ENCODE peak calls at places on chromosome 18, in six cellular contexts. V, A, E, B, M and G are unnamed samples.
A peak's percentile ranks its signal among the peaks of the same experiment; 100 is the strongest.

GRCh38 chr18:35096677-35097011 is 55.4 kb downstream of the MAPRE2 start:
- DNase-seq in V (no peak), A (no peak), E (no peak), B (no peak), M (no peak), G (no peak)

GRCh38 chr18:34494359-34494696 is 215.8 kb upstream of the DTNA start:
- DNase-seq in V (no peak), A (no peak), E (peak; percentile 5), B (no peak), M (no peak), G (no peak)

GRCh38 chr18:2410688-2411087 is 160.6 kb downstream of the METTL4 start:
- DNase-seq in V (peak; percentile 93), A (no peak), E (no peak), B (no peak), M (no peak), G (peak; percentile 27)

GRCh38 chr18:741931-742512 is 29.6 kb upstream of the ENOSF1 start:
- DNase-seq in V (peak; percentile 61), A (no peak), E (peak; percentile 36), B (no peak), M (no peak), G (peak; percentile 47)

GRCh38 chr18:10318686-10318960 is 135.8 kb upstream of the APCDD1 start:
- DNase-seq in V (no peak), A (no peak), E (no peak), B (no peak), M (no peak), G (no peak)

GRCh38 chr18:13726972-13727331 is 479 bp downstream of the RNMT start:
- DNase-seq in V (peak; percentile 66), A (peak; percentile 56), E (peak; percentile 75), B (no peak), M (no peak), G (peak; percentile 42)

GRCh38 chr18:79534356-79534755 is 138.6 kb downstream of the NFATC1 start:
- DNase-seq in V (no peak), A (no peak), E (no peak), B (no peak), M (no peak), G (no peak)

GRCh38 chr18:43570593-43570992 is 293.3 kb upstream of the SYT4 start:
- DNase-seq in V (no peak), A (no peak), E (no peak), B (no peak), M (no peak), G (no peak)

GRCh38 chr18:58186258-58186948 is 142.4 kb downstream of the NEDD4L start:
- DNase-seq in V (peak; percentile 74), A (no peak), E (peak; percentile 45), B (no peak), M (no peak), G (no peak)

GRCh38 chr18:76348267-76349066 is 146.6 kb downstream of the ZNF516 start:
- DNase-seq in V (no peak), A (no peak), E (no peak), B (no peak), M (no peak), G (no peak)

GRCh38 chr18:12579775-12580174 is 78.1 kb downstream of the SPIRE1 start:
- DNase-seq in V (no peak), A (no peak), E (no peak), B (no peak), M (no peak), G (no peak)

GRCh38 chr18:76613058-76613457 is 118.0 kb upstream of the ZNF516 start:
- DNase-seq in V (no peak), A (no peak), E (no peak), B (no peak), M (no peak), G (peak; percentile 92)

GRCh38 chr18:58026395-58026794 is 17.6 kb upstream of the NEDD4L start:
- DNase-seq in V (no peak), A (no peak), E (no peak), B (no peak), M (no peak), G (no peak)